ENCODE peak calls at places on chromosomes 5 and 9, in nine cellular contexts. K is A549, S is GM12878, U is pancreas, C is right atrium auricular region, T is AG10803, I is GM23338, P is fibroblast of pulmonary artery, Z is tibial nerve. Y is an unnamed sample.

GRCh38 chr5:113043491-113043931 is 66.9 kb downstream of the DCP2 start:
- DNase-seq in S (no peak), C (no peak), P (peak), I (peak), U (no peak), T (peak), Z (no peak), K (no peak), Y (peak)

GRCh38 chr5:155926011-155926410 is 401.0 kb upstream of the SGCD start:
- DNase-seq in K (no peak), T (peak), I (no peak), Z (no peak), S (no peak), C (no peak), U (no peak), P (no peak), Y (no peak)

GRCh38 chr5:116234681-116235080 is 149.9 kb downstream of the COMMD10 start:
- DNase-seq in I (no peak), Z (no peak), P (no peak), K (no peak), C (no peak), U (no peak), T (no peak), S (no peak), Y (no peak)

GRCh38 chr9:34580358-34580757 is 9.2 kb downstream of the CNTFR start:
- DNase-seq in U (no peak), S (no peak), T (no peak), K (no peak), P (no peak), C (no peak), Z (no peak), I (peak), Y (no peak)

GRCh38 chr5:179680780-179681411 is at the start of gene CBY3:
- DNase-seq in C (no peak), K (no peak), S (no peak), P (no peak), T (peak), Z (no peak), U (no peak), I (no peak), Y (no peak)

GRCh38 chr9:130518943-130519772 is 60.2 kb upstream of the FUBP3 start:
- DNase-seq in I (peak), U (no peak), C (no peak), P (no peak), S (no peak), T (no peak), Z (no peak), K (no peak), Y (no peak)

GRCh38 chr5:119873611-119874010 is 244.3 kb downstream of the FAM170A start:
- DNase-seq in U (no peak), K (no peak), S (no peak), T (no peak), C (no peak), I (no peak), P (no peak), Z (no peak), Y (no peak)

GRCh38 chr5:31362931-31363568 is 168.8 kb downstream of the DROSHA start:
- DNase-seq in I (no peak), P (peak), U (no peak), Z (no peak), K (no peak), C (no peak), T (peak), S (no peak), Y (no peak)

GRCh38 chr5:31470608-31471007 is 61.3 kb downstream of the DROSHA start:
- DNase-seq in Z (peak), I (no peak), K (no peak), C (peak), T (peak), U (no peak), P (peak), S (no peak), Y (no peak)

GRCh38 chr5:109620651-109621050 is 69.1 kb upstream of the MAN2A1 start:
- DNase-seq in P (no peak), K (no peak), I (no peak), T (no peak), U (no peak), S (no peak), C (no peak), Z (no peak), Y (no peak)

GRCh38 chr9:121718063-121718462 is 66.6 kb downstream of the DAB2IP start:
- DNase-seq in Z (no peak), U (no peak), I (no peak), S (no peak), P (peak), C (no peak), K (no peak), T (peak), Y (no peak)

GRCh38 chr5:1745190-1745805 is 54.3 kb downstream of the MRPL36 start:
- DNase-seq in K (no peak), Z (no peak), S (no peak), U (no peak), P (no peak), C (no peak), T (no peak), I (no peak), Y (peak)

DNA sequence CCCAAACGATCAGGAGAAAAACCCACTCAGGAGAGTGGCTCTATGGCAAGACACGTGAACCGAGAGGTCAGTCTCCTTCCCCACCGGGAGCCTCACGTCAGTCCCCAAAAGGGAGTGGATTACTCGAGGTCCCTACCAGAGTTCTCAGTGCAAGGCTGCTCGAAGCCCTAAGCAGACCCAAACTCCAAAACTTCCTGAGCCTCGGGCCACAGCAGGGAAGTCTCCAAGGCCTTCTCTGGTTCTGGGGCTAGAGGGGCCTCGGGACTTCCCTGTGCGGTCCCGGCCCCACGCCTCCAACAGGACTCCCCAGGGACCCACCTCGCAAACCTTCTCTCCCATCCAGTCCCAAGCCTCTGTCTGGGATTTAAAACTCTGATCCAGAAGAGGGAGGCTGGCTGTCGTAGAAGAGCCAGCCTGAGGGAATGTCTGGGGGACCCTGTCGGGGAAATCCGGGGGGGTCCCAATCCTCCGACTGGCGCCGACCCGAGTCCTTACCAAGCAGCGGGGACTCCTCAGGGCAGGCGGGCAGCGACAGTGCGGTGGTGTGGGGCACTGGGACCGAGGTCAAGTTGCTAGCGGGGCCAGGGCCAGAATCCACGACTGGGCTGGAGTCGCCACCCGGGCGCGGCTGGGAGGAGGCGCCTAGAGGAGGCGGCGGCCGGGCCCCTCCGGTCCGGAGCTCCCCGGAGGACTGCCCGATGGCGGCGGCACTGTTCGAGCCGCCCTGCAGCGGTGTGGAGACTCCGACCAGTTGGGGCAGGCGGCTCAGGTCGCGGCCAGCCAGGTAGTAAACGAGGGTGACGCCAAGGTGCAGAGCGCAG is 663 bp downstream of the B4GALT1 start:
- DNase-seq in K (peak), C (peak), U (peak), Z (peak), S (no peak), T (no peak), I (peak), P (no peak), Y (no peak)
- TF ChIP-seq CTCF in K (no peak), C (no peak), U (no peak), Z (no peak), S (no peak), T (no peak), I (no peak), P (no peak), Y (no peak)

GRCh38 chr9:124522121-124523098 is 15.2 kb upstream of the NR5A1 start:
- DNase-seq in K (no peak), U (no peak), Z (no peak), C (no peak), S (no peak), P (no peak), I (peak), T (no peak), Y (peak)
- TF ChIP-seq CTCF in K (no peak), U (no peak), Z (no peak), C (no peak), S (no peak), P (no peak), I (peak), T (no peak), Y (peak)

GRCh38 chr5:73130811-73131210 is 10.4 kb downstream of the TMEM171 start:
- DNase-seq in P (no peak), T (no peak), I (no peak), S (no peak), Z (no peak), K (no peak), C (no peak), U (no peak), Y (no peak)

GRCh38 chr5:73132759-73133158 is 12.4 kb downstream of the TMEM171 start:
- DNase-seq in I (no peak), T (no peak), S (no peak), C (no peak), U (no peak), K (no peak), P (no peak), Z (no peak), Y (no peak)

GRCh38 chr5:73135021-73135420 is 14.6 kb downstream of the TMEM171 start:
- DNase-seq in U (no peak), Z (no peak), T (peak), S (no peak), C (no peak), K (no peak), P (no peak), I (no peak), Y (no peak)

GRCh38 chr5:73129143-73129542 is 8.8 kb downstream of the TMEM171 start:
- DNase-seq in Z (no peak), P (no peak), S (no peak), I (no peak), U (no peak), K (no peak), T (no peak), C (no peak), Y (no peak)

GRCh38 chr5:73131711-73132428 is 11.5 kb downstream of the TMEM171 start:
- DNase-seq in I (no peak), S (no peak), U (no peak), T (no peak), P (no peak), K (no peak), C (no peak), Z (no peak), Y (no peak)
- TF ChIP-seq CTCF in I (no peak), S (no peak), U (no peak), T (no peak), P (no peak), K (no peak), C (no peak), Z (no peak), Y (no peak)

GRCh38 chr9:137027369-137028012 is 546 bp downstream of the ABCA2 start:
- DNase-seq in I (peak), U (no peak), C (no peak), Z (no peak), S (no peak), K (no peak), T (peak), P (no peak), Y (peak)
- TF ChIP-seq CTCF in I (no peak), U (no peak), C (no peak), Z (no peak), S (no peak), K (no peak), T (no peak), P (no peak), Y (no peak)

Y was measured in Caco-2.